ENCODE peak calls at places on chromosomes 11 and 22, in five cellular contexts. U is K562, K is SK-N-SH, B is HepG2, J is GM12878. R is an unnamed sample.

GRCh38 chr11:72738199-72739141 is 13.7 kb downstream of the ARAP1 start:
- DNase-seq in U (peak), K (no peak), B (no peak), J (no peak), R (peak)

GRCh38 chr11:13465909-13466371 is 2.9 kb upstream of the BTBD10 start:
- DNase-seq in U (peak), K (peak), B (peak), J (no peak), R (peak)

GRCh38 chr22:39655736-39656285 is 85.3 kb downstream of the CACNA1I start:
- DNase-seq in U (no peak), K (peak), B (no peak), J (no peak), R (no peak)

GRCh38 chr11:73257342-73258103 is 14.6 kb upstream of the P2RY6 start:
- DNase-seq in U (no peak), K (no peak), B (peak), J (no peak), R (peak)

GRCh38 chr11:28447226-28447625 is 339.0 kb downstream of the METTL15 start:
- DNase-seq in U (no peak), K (no peak), B (peak), J (no peak), R (peak)

GRCh38 chr11:87439981-87440760 is 402.4 kb downstream of the TMEM135 start:
- DNase-seq in U (no peak), K (no peak), B (no peak), J (no peak), R (no peak)

GRCh38 chr11:72443016-72443415 is 8.7 kb upstream of the CLPB start:
- DNase-seq in U (no peak), K (no peak), B (no peak), J (no peak), R (peak)

GRCh38 chr11:34075178-34075820 is 23.8 kb downstream of the CAPRIN1 start:
- DNase-seq in U (no peak), K (no peak), B (no peak), J (no peak), R (peak)

GRCh38 chr22:46660604-46661201 is 40.5 kb downstream of the GRAMD4 start:
- DNase-seq in U (no peak), K (peak), B (peak), J (no peak), R (no peak)

GRCh38 chr11:86515297-86516094 is 140.8 kb downstream of the CCDC81 start:
- DNase-seq in U (no peak), K (peak), B (no peak), J (no peak), R (peak)

GRCh38 chr11:128860571-128861361 is 6.3 kb downstream of the KCNJ1 start:
- DNase-seq in U (no peak), K (peak), B (no peak), J (no peak), R (peak)

GRCh38 chr22:26610983-26611382 is 6.8 kb downstream of the CRYBB1 start:
- DNase-seq in U (no peak), K (no peak), B (no peak), J (no peak), R (peak)

GRCh38 chr22:27518583-27519437 is 282.7 kb downstream of the MN1 start:
- DNase-seq in U (no peak), K (peak), B (no peak), J (no peak), R (peak)

GRCh38 chr11:130999992-131000770 is 83.9 kb upstream of the SNX19 start:
- DNase-seq in U (no peak), K (no peak), B (peak), J (no peak), R (peak)

GRCh38 chr11:64918056-64918455 is 1.0 kb upstream of the ATG2A start:
- DNase-seq in U (no peak), K (no peak), B (peak), J (no peak), R (peak)

GRCh38 chr11:76152086-76152658 is 54.1 kb downstream of the WNT11 start:
- DNase-seq in U (peak), K (no peak), B (peak), J (peak), R (peak)

GRCh38 chr11:71253794-71254193 is 1.4 kb upstream of the SHANK2 start:
- DNase-seq in U (no peak), K (no peak), B (no peak), J (no peak), R (no peak)

GRCh38 chr22:20128902-20129746 is 2.5 kb upstream of the ZDHHC8 start:
- DNase-seq in U (peak), K (no peak), B (peak), J (no peak), R (peak)

GRCh38 chr11:100563541-100564280 is 123.4 kb upstream of the ARHGAP42 start:
- DNase-seq in U (no peak), K (no peak), B (no peak), J (no peak), R (peak)

GRCh38 chr11:85749884-85750283 is 61.1 kb downstream of the SYTL2 start:
- DNase-seq in U (no peak), K (no peak), B (no peak), J (no peak), R (no peak)

GRCh38 chr11:73072935-73073481 is 69.1 kb downstream of the FCHSD2 start:
- DNase-seq in U (no peak), K (no peak), B (no peak), J (peak), R (peak)

GRCh38 chr11:100739636-100740035 is 52.5 kb downstream of the ARHGAP42 start:
- DNase-seq in U (no peak), K (no peak), B (peak), J (no peak), R (peak)

GRCh38 chr11:12246989-12247388 is 130.4 kb upstream of the PARVA start:
- DNase-seq in U (no peak), K (no peak), B (no peak), J (no peak), R (no peak)

GRCh38 chr22:46542011-46542985 is 4.9 kb upstream of the CELSR1 start:
- DNase-seq in U (peak), K (peak), B (peak), J (peak), R (peak)

GRCh38 chr11:118923721-118924587 is 1.8 kb downstream of the BCL9L start:
- DNase-seq in U (no peak), K (no peak), B (no peak), J (no peak), R (no peak)

GRCh38 chr11:118921929-118922744 is 3.6 kb downstream of the BCL9L start:
- DNase-seq in U (no peak), K (peak), B (peak), J (no peak), R (peak)

GRCh38 chr11:118924591-118925585 is 838 bp downstream of the BCL9L start:
- DNase-seq in U (peak), K (peak), B (no peak), J (no peak), R (peak)

GRCh38 chr11:118921121-118921928 is 4.4 kb downstream of the BCL9L start:
- DNase-seq in U (no peak), K (peak), B (peak), J (no peak), R (peak)

DNA sequence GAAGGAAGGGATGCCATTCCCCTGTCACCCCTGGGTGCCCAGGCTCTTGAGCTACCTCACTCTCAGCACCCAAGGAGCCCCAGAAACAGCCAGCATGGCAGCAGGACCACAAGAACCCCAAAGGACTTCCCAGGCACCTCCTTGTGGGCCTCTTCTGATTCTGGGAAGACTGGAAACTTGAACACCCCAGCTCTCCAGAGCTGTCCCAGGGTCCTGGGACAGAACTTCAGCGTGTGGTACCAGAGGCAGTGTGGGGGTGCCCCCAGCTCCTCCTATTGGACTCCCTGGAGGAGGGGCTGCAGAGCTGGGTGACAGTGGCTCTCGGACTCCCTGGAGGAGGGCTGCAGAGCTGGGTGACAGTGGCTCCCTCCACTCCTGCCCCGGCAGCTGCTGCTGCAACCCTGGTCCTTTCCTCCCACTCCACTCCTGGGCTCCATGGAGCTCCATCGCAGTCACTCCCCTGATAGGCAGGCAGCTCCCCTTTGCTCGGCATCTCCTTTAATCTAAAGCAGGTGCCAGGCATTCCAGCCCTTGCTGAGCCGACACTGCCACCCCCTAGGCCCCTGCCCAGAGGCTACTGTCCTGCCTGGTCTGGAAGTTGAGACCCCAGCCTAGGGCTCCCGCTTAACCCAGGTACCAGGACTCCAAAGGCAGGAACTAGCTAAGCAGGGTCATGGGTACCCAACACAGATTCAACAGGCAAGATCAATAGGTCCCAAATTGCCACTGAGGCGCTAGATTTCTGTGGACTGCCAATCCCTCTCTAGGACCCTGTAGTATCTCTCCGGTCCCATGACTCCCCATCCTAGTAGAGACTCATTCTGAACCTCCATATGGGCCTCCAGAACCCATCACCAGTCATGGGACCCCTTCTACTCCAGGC is 2.7 kb downstream of the BCL9L start:
- DNase-seq in U (no peak), K (peak), B (no peak), J (no peak), R (no peak)
- H3K9ac ChIP-seq in U (peak), K (peak), B (peak), J (peak), R (peak)

GRCh38 chr22:42863349-42863911 is 6.4 kb upstream of the ARFGAP3 start:
- DNase-seq in U (no peak), K (no peak), B (no peak), J (peak), R (peak)
- TF ChIP-seq MXI1 in U (no peak), K (no peak), B (no peak), J (no peak), R (no peak)

GRCh38 chr22:49949914-49950292 is 10.7 kb upstream of the PIM3 start:
- DNase-seq in U (no peak), K (no peak), B (no peak), J (no peak), R (no peak)
- H3K9ac ChIP-seq in U (no peak), K (no peak), B (peak), J (no peak), R (no peak)

GRCh38 chr11:15212876-15213275 is 98.2 kb downstream of the INSC start:
- DNase-seq in U (no peak), K (no peak), B (no peak), J (no peak), R (no peak)
- TF ChIP-seq MXI1 in U (no peak), K (no peak), B (no peak), J (no peak), R (no peak)

DNA sequence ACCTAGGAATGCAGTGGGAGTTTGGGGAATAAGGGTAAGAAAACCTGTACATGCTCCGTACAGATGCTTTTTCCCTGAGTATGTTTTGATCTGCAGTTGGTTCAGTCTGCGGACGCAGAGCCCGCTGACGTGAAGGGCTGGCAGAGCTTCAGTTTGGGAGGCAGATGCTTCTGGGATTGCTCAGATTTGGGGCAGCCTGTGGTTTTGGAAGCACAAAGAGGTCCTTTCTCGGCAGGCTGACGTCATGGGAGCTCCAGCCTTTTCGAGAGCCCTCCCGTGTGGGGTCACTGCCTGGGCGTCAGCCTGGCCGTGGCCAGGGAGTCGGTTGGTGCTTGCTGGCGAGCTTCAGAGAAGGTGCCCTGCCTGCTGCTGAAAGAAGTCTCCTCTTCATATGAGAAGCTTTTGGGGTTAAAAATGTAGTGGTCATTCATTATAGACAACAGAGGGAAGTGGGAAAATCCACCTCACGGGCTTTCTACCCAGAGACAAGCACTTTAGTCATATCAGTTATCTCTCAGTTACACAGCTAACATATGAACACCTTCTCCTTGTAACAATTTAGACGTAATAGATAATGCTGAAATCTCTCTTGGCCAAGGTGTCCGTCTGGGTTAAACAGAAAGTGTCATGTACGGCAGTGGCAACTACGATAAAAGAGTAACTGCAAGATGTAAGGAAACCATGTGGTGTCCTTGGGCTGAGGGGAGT is 26.8 kb downstream of the TPCN2 start:
- DNase-seq in U (no peak), K (no peak), B (no peak), J (no peak), R (peak)
- H3K9ac ChIP-seq in U (peak), K (no peak), B (no peak), J (no peak), R (peak)

DNA sequence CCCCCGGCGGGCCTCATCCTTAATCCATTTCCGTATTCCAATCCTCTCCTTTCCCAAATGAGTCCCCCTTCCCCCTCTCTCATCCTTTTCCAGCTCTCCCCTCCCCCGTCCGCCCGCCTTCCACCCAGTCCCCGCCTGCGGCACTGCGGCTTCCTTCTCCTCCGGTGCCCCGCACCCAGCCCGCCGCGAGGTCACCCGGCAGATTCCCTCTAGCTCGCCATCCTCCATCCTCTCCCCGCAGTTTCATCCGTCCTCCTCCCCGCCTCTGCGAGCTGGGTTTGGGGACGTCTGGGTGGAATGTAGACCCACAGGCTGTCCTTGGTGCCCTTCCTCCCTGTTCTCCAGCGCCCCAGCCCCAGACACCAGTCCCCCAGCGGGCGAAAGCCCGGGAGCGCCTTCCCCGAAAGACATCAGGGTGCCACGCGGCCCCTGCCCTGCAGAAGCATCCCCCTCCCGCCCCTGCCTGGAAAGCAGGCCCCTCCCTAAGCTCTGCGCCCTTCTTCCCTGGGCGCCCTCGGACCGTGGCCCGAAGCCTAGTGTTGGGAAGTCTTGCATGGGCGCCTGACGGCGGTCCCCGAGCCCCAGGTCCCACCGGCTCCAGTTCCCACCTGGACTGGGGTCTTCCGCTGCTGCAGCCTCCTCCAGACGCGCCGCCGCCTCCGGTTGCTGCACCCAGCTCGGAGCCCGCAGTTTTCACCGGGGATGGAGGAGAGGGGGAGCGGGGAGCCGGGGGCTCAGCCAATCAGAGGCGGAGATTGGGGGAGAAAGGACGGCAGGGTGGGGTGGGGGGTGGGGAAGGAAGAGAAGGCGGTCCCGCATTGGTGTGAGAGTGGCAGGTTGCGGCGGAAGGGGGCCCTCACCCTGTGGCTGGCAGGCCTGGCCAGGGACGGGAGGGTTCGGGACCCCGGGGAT is at the start of gene THY1:
- DNase-seq in U (no peak), K (peak), B (no peak), J (no peak), R (peak)
- TF ChIP-seq MXI1 in U (no peak), K (no peak), B (no peak), J (no peak), R (no peak)

DNA sequence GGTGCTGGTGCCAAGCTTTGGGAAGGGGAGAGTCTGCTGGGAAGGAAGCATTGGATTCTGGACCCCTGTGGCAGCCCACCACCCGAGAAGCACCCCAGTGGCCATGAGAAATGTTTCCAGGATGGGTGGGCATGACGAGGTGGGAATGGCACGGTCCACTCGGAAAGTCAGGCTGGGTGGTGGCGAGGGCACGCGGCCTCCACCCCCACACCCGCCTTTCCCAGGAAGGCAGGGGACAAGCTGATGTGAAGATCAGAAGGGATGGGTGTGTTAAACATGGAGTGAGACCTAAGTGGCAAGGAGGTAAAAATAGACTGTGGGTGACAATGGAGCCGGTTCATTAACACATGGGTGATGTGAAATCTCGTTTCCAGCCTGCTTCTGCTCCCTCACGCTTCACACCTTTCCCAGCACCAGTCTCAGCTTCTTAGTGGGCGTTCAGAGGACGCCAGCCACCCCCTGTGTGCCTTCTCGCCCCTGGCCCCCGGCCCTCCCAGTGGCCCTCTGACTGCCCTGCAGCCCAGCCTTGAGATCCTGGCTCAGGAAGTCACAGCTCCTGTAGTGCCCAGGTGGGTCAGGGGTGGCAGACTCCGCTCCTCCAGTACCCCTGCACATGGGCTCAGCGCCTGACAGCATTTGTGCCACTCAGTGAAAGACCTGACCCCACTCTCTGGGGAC is 27.6 kb downstream of the LRRC10B start:
- DNase-seq in U (no peak), K (no peak), B (no peak), J (no peak), R (no peak)
- H3K9ac ChIP-seq in U (peak), K (no peak), B (no peak), J (no peak), R (no peak)

GRCh38 chr11:44673691-44674090 is 53.1 kb upstream of the TSPAN18 start:
- DNase-seq in U (no peak), K (no peak), B (no peak), J (no peak), R (no peak)

GRCh38 chr11:44674809-44675208 is 52.0 kb upstream of the TSPAN18 start:
- DNase-seq in U (no peak), K (no peak), B (no peak), J (no peak), R (no peak)

GRCh38 chr11:44675906-44676305 is 50.9 kb upstream of the TSPAN18 start:
- DNase-seq in U (no peak), K (no peak), B (no peak), J (no peak), R (no peak)

GRCh38 chr11:44670814-44671213 is 55.9 kb upstream of the TSPAN18 start:
- DNase-seq in U (no peak), K (no peak), B (no peak), J (no peak), R (no peak)

DNA sequence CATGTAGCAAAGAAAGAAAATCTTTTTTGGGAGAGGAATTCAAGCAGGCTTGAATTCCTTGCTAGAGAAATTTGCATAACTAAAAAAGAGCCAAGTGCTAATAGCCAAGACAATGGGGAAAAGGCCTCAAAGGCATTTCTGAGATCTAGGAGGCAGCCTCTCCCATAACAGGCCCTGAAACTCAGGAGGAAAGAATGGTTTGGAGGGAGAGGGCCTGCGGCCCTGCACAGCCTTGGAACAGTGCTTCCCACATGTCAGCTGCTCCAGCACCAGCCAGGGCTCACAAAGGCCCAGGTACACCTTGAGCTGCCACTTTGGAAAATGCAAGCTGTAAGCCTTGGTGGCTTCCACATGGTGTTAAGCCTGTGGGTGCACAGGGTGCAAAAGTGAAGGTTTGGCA is 55.5 kb upstream of the TSPAN18 start:
- DNase-seq in U (no peak), K (no peak), B (no peak), J (no peak), R (no peak)
- TF ChIP-seq MXI1 in U (no peak), K (no peak), B (no peak), J (no peak), R (no peak)

R was measured in IMR-90.